ENCODE peak calls at places on chromosomes 6 and 20, in seven cellular contexts. Z is hypothalamus; L is stimulated activated CD8-positive, alpha-beta memory T cell treated with anti-CD3 and anti-CD28 coated beads, Interleukin-4, amount 100 ng/mL, for 4 hours; S is foreskin melanocyte; Q is HuH-7; C is brain pericyte; W is choroid plexus epithelial cell. T is an unnamed sample.

GRCh38 chr6:160956300-160957035 is 35.1 kb upstream of the MAP3K4 start:
- DNase-seq in S (no peak), L (no peak), C (no peak), W (no peak), Z (no peak), Q (no peak), T (no peak)

GRCh38 chr6:108608453-108609275 is 47.9 kb downstream of the FOXO3 start:
- DNase-seq in Z (no peak), L (no peak), C (no peak), S (no peak), Q (no peak), W (no peak), T (no peak)

GRCh38 chr6:139376604-139377218 is 2.3 kb upstream of the CITED2 start:
- DNase-seq in Q (no peak), Z (no peak), W (peak), S (no peak), C (no peak), L (no peak), T (peak)

GRCh38 chr6:109580519-109580918 is 97.5 kb upstream of the ZBTB24 start:
- DNase-seq in Z (no peak), S (no peak), Q (no peak), L (no peak), W (peak), C (peak), T (peak)

GRCh38 chr20:48231253-48231652 is 446.0 kb upstream of the SULF2 start:
- DNase-seq in Q (no peak), S (no peak), C (no peak), Z (no peak), W (no peak), L (no peak), T (no peak)

GRCh38 chr6:28333047-28333446 is 2.9 kb downstream of the ZSCAN31 start:
- DNase-seq in S (no peak), Z (no peak), Q (no peak), C (no peak), W (no peak), L (no peak), T (no peak)

GRCh38 chr20:8094845-8095244 is 37.2 kb upstream of the PLCB1 start:
- DNase-seq in C (no peak), W (no peak), L (no peak), Q (no peak), Z (no peak), S (no peak), T (peak)

GRCh38 chr20:1299522-1299921 is 29.4 kb downstream of the SDCBP2 start:
- DNase-seq in Z (no peak), W (no peak), L (no peak), C (no peak), S (no peak), Q (peak), T (peak)

GRCh38 chr6:74087898-74088297 is 391.9 kb downstream of the CD109 start:
- DNase-seq in Q (no peak), Z (no peak), S (no peak), W (peak), C (no peak), L (no peak), T (peak)

GRCh38 chr20:3681352-3681930 is 369 bp downstream of the ADAM33 start:
- DNase-seq in W (no peak), Q (no peak), S (no peak), L (no peak), C (no peak), Z (no peak), T (no peak)

GRCh38 chr6:31851485-31851832 is 11.2 kb downstream of the NEU1 start:
- DNase-seq in C (no peak), S (no peak), W (no peak), Q (no peak), Z (no peak), L (no peak), T (no peak)

GRCh38 chr6:85459224-85459901 is 9.5 kb downstream of the NT5E start:
- DNase-seq in W (peak), Q (no peak), L (no peak), Z (no peak), S (peak), C (no peak), T (peak)

GRCh38 chr6:140956567-140957306 is 1176.0 kb upstream of the GJE1 start:
- DNase-seq in Z (no peak), C (no peak), W (peak), S (peak), Q (no peak), L (no peak), T (no peak)

GRCh38 chr20:57397004-57397692 is 6.0 kb downstream of the RBM38 start:
- DNase-seq in C (no peak), L (no peak), Q (no peak), S (no peak), Z (no peak), W (no peak), T (no peak)

GRCh38 chr6:3347237-3347636 is 88.5 kb downstream of the PSMG4 start:
- DNase-seq in S (no peak), Q (no peak), Z (no peak), L (no peak), C (no peak), W (peak), T (no peak)

GRCh38 chr20:12605751-12606150 is 403.0 kb upstream of the SPTLC3 start:
- DNase-seq in S (no peak), Z (no peak), C (no peak), Q (no peak), L (no peak), W (no peak), T (no peak)

GRCh38 chr6:42571611-42572342 is 7.9 kb downstream of the UBR2 start:
- DNase-seq in C (no peak), L (no peak), Z (no peak), W (no peak), Q (no peak), S (no peak), T (no peak)

GRCh38 chr6:127446356-127446755 is 12.8 kb downstream of the KIAA0408 start:
- DNase-seq in Q (no peak), L (no peak), S (no peak), C (no peak), Z (no peak), W (peak), T (no peak)

GRCh38 chr6:54778731-54779130 is 67.8 kb upstream of the FAM83B start:
- DNase-seq in W (no peak), S (no peak), L (no peak), Z (no peak), Q (no peak), C (no peak), T (no peak)

GRCh38 chr6:79656134-79656533 is 25.0 kb downstream of the SH3BGRL2 start:
- DNase-seq in S (no peak), W (no peak), Q (no peak), L (no peak), C (no peak), Z (no peak), T (peak)

GRCh38 chr6:25171301-25171700 is 107.9 kb upstream of the CARMIL1 start:
- DNase-seq in S (no peak), C (no peak), L (no peak), W (no peak), Z (no peak), Q (no peak), T (no peak)

GRCh38 chr20:14561733-14562132 is 224.3 kb upstream of the FLRT3 start:
- DNase-seq in C (no peak), L (no peak), Q (no peak), S (no peak), W (peak), Z (no peak), T (no peak)

GRCh38 chr20:58682656-58683055 is 9.9 kb upstream of the NPEPL1 start:
- DNase-seq in L (no peak), C (no peak), Z (no peak), W (no peak), Q (no peak), S (peak), T (no peak)

GRCh38 chr6:36840471-36841461 is 1.5 kb upstream of the CPNE5 start:
- DNase-seq in C (no peak), S (no peak), W (no peak), L (peak), Z (no peak), Q (peak), T (no peak)

GRCh38 chr20:48051810-48052491 is 266.7 kb upstream of the SULF2 start:
- DNase-seq in Q (no peak), Z (no peak), W (peak), S (no peak), L (no peak), C (no peak), T (peak)

GRCh38 chr6:90294614-90294988 is 2.0 kb downstream of the BACH2 start:
- DNase-seq in Q (no peak), W (no peak), C (no peak), Z (no peak), S (no peak), L (peak), T (no peak)

GRCh38 chr6:56902551-56903464 is 52.1 kb upstream of the BEND6 start:
- DNase-seq in S (peak), Q (no peak), W (peak), Z (no peak), C (no peak), L (no peak), T (peak)

GRCh38 chr6:117932676-117933075 is 25.6 kb downstream of the SLC35F1 start:
- DNase-seq in C (no peak), Z (no peak), S (no peak), L (no peak), Q (no peak), W (no peak), T (no peak)

GRCh38 chr6:33613146-33613793 is 7.9 kb upstream of the ITPR3 start:
- DNase-seq in C (no peak), S (peak), Q (no peak), W (peak), Z (no peak), L (no peak), T (no peak)

GRCh38 chr6:20332441-20333006 is 69.2 kb upstream of the E2F3 start:
- DNase-seq in L (no peak), Z (no peak), Q (no peak), S (no peak), C (no peak), W (no peak), T (no peak)

GRCh38 chr6:162541019-162541601 is 186.5 kb downstream of the PRKN start:
- DNase-seq in C (no peak), L (no peak), Q (no peak), W (no peak), S (no peak), Z (no peak), T (no peak)

GRCh38 chr20:60586417-60587105 is 628.3 kb downstream of the CDH26 start:
- DNase-seq in S (no peak), Z (no peak), L (no peak), W (no peak), C (no peak), Q (no peak), T (no peak)

GRCh38 chr6:36336779-36337194 is at the start of gene BNIP5:
- DNase-seq in L (no peak), C (no peak), Q (no peak), S (no peak), W (no peak), Z (no peak), T (no peak)

GRCh38 chr20:9978395-9979004 is 56.3 kb upstream of the ANKEF1 start:
- DNase-seq in C (peak), S (peak), W (peak), L (no peak), Z (no peak), Q (peak), T (peak)

T was measured in MCF 10A.